ENCODE peak calls at places on chromosome 6, in five cellular contexts. One of them, this sample, is unnamed.

GRCh38 chr6:130927305-130927704 is 100.1 kb downstream of the SMLR1 start:
- DNase-seq in astrocyte of the spinal cord: no peak
- DNase-seq in AG04449: no peak
- DNase-seq in cardiac fibroblast: no peak
- DNase-seq in GM12865: no peak
- DNase-seq in this sample: no peak

GRCh38 chr6:71473908-71474307 is 185.3 kb downstream of the OGFRL1 start:
- DNase-seq in AG04449: peak
- DNase-seq in cardiac fibroblast: peak
- DNase-seq in astrocyte of the spinal cord: peak
- DNase-seq in GM12865: no peak
- DNase-seq in this sample: peak

GRCh38 chr6:47690209-47690608 is 8.2 kb upstream of the ADGRF4 start:
- DNase-seq in AG04449: no peak
- DNase-seq in astrocyte of the spinal cord: no peak
- DNase-seq in GM12865: no peak
- DNase-seq in cardiac fibroblast: no peak
- DNase-seq in this sample: no peak

GRCh38 chr6:125154184-125155135 is 887 bp downstream of the TPD52L1 start:
- DNase-seq in AG04449: no peak
- DNase-seq in astrocyte of the spinal cord: no peak
- DNase-seq in GM12865: peak
- DNase-seq in cardiac fibroblast: no peak
- DNase-seq in this sample: peak

GRCh38 chr6:133673056-133673455 is 215.9 kb upstream of the TCF21 start:
- DNase-seq in GM12865: no peak
- DNase-seq in AG04449: no peak
- DNase-seq in cardiac fibroblast: no peak
- DNase-seq in astrocyte of the spinal cord: no peak
- DNase-seq in this sample: no peak

GRCh38 chr6:97586344-97586743 is 303.3 kb upstream of the MMS22L start:
- DNase-seq in AG04449: peak
- DNase-seq in cardiac fibroblast: peak
- DNase-seq in GM12865: peak
- DNase-seq in astrocyte of the spinal cord: peak
- DNase-seq in this sample: peak

GRCh38 chr6:44569931-44570385 is 182.5 kb downstream of the CDC5L start:
- DNase-seq in astrocyte of the spinal cord: peak
- DNase-seq in GM12865: no peak
- DNase-seq in cardiac fibroblast: peak
- DNase-seq in AG04449: no peak
- DNase-seq in this sample: no peak

GRCh38 chr6:122400121-122400450 is 634 bp downstream of the HSF2 start:
- DNase-seq in GM12865: no peak
- DNase-seq in astrocyte of the spinal cord: peak
- DNase-seq in cardiac fibroblast: peak
- DNase-seq in AG04449: no peak
- DNase-seq in this sample: no peak

GRCh38 chr6:20610636-20611200 is 76.5 kb downstream of the CDKAL1 start:
- DNase-seq in AG04449: no peak
- DNase-seq in astrocyte of the spinal cord: no peak
- DNase-seq in GM12865: no peak
- DNase-seq in cardiac fibroblast: peak
- DNase-seq in this sample: peak

GRCh38 chr6:118864330-118865166 is 29.4 kb upstream of the ASF1A start:
- DNase-seq in GM12865: no peak
- DNase-seq in cardiac fibroblast: peak
- DNase-seq in AG04449: no peak
- DNase-seq in astrocyte of the spinal cord: no peak
- DNase-seq in this sample: peak

GRCh38 chr6:29019629-29020028 is 14.5 kb upstream of the ZNF311 start:
- DNase-seq in cardiac fibroblast: no peak
- DNase-seq in GM12865: no peak
- DNase-seq in astrocyte of the spinal cord: no peak
- DNase-seq in AG04449: no peak
- DNase-seq in this sample: no peak

GRCh38 chr6:26199773-26200728 is 112.8 kb downstream of the HFE start:
- DNase-seq in cardiac fibroblast: peak
- DNase-seq in AG04449: no peak
- DNase-seq in GM12865: no peak
- DNase-seq in astrocyte of the spinal cord: peak
- DNase-seq in this sample: peak

GRCh38 chr6:21022343-21023107 is 488.3 kb downstream of the CDKAL1 start:
- DNase-seq in astrocyte of the spinal cord: peak
- DNase-seq in AG04449: no peak
- DNase-seq in cardiac fibroblast: peak
- DNase-seq in GM12865: peak
- DNase-seq in this sample: peak

GRCh38 chr6:82072771-82073170 is 174.8 kb downstream of the IBTK start:
- DNase-seq in cardiac fibroblast: no peak
- DNase-seq in astrocyte of the spinal cord: peak
- DNase-seq in AG04449: peak
- DNase-seq in GM12865: no peak
- DNase-seq in this sample: peak

GRCh38 chr6:153015094-153015645 is 12.7 kb upstream of the MTRF1L start:
- DNase-seq in GM12865: no peak
- DNase-seq in astrocyte of the spinal cord: no peak
- DNase-seq in cardiac fibroblast: no peak
- DNase-seq in AG04449: no peak
- DNase-seq in this sample: no peak

GRCh38 chr6:89139509-89140346 is 6.1 kb upstream of the PM20D2 start:
- DNase-seq in cardiac fibroblast: no peak
- DNase-seq in GM12865: no peak
- DNase-seq in AG04449: no peak
- DNase-seq in astrocyte of the spinal cord: no peak
- DNase-seq in this sample: no peak

GRCh38 chr6:145539831-145540230 is 195.5 kb downstream of the EPM2A start:
- DNase-seq in astrocyte of the spinal cord: peak
- DNase-seq in GM12865: no peak
- DNase-seq in AG04449: no peak
- DNase-seq in cardiac fibroblast: no peak
- DNase-seq in this sample: peak

GRCh38 chr6:167799033-167799933 is 27.4 kb upstream of the AFDN start:
- DNase-seq in cardiac fibroblast: peak
- DNase-seq in AG04449: no peak
- DNase-seq in GM12865: no peak
- DNase-seq in astrocyte of the spinal cord: peak
- DNase-seq in this sample: peak

GRCh38 chr6:122692175-122692598 is 82.0 kb downstream of the PKIB start:
- DNase-seq in cardiac fibroblast: peak
- DNase-seq in GM12865: no peak
- DNase-seq in AG04449: peak
- DNase-seq in astrocyte of the spinal cord: peak
- DNase-seq in this sample: peak

GRCh38 chr6:13913226-13914001 is 11.3 kb upstream of the RNF182 start:
- DNase-seq in AG04449: no peak
- DNase-seq in cardiac fibroblast: no peak
- DNase-seq in astrocyte of the spinal cord: no peak
- DNase-seq in GM12865: no peak
- DNase-seq in this sample: no peak

GRCh38 chr6:52286798-52287432 is 2.4 kb upstream of the MCM3 start:
- DNase-seq in GM12865: peak
- DNase-seq in astrocyte of the spinal cord: peak
- DNase-seq in cardiac fibroblast: peak
- DNase-seq in AG04449: peak
- DNase-seq in this sample: peak

GRCh38 chr6:97068211-97068610 is 143.7 kb downstream of the KLHL32 start:
- DNase-seq in astrocyte of the spinal cord: peak
- DNase-seq in AG04449: no peak
- DNase-seq in GM12865: peak
- DNase-seq in cardiac fibroblast: peak
- DNase-seq in this sample: peak

GRCh38 chr6:43129434-43130194 is 41.5 kb upstream of the SRF start:
- DNase-seq in GM12865: peak
- DNase-seq in astrocyte of the spinal cord: no peak
- DNase-seq in cardiac fibroblast: peak
- DNase-seq in AG04449: no peak
- DNase-seq in this sample: peak
- TF ChIP-seq CTCF in GM12865: peak
- TF ChIP-seq CTCF in astrocyte of the spinal cord: peak
- TF ChIP-seq CTCF in cardiac fibroblast: peak
- TF ChIP-seq CTCF in AG04449: peak
- TF ChIP-seq CTCF in this sample: peak

DNA sequence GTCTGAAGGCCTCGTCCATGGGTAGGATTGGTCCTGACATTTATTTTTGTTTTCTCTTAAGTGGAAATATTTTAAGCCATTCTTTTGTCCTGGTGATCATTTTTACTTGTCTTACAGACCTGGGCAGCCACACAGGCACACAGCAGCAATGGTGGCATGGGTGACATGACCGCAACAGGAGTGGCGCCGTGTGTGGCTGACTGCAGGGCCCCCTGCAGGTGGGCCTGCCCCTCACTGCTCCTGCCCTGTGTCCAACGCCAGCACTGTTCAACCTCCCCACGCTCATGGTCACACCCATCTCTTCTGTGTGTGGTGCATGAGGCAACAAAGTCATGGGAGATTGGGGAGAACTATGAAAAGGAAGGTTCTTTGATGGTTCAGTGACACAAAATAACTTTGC is 151.9 kb downstream of the MYLK4 start:
- DNase-seq in GM12865: no peak
- DNase-seq in AG04449: no peak
- DNase-seq in astrocyte of the spinal cord: no peak
- DNase-seq in cardiac fibroblast: no peak
- DNase-seq in this sample: no peak
- TF ChIP-seq CTCF in GM12865: no peak
- TF ChIP-seq CTCF in AG04449: no peak
- TF ChIP-seq CTCF in astrocyte of the spinal cord: no peak
- TF ChIP-seq CTCF in cardiac fibroblast: no peak
- TF ChIP-seq CTCF in this sample: no peak

GRCh38 chr6:17098007-17098406 is 3.8 kb upstream of the STMND1 start:
- DNase-seq in AG04449: no peak
- DNase-seq in astrocyte of the spinal cord: no peak
- DNase-seq in cardiac fibroblast: no peak
- DNase-seq in GM12865: no peak
- DNase-seq in this sample: no peak
- TF ChIP-seq CTCF in AG04449: no peak
- TF ChIP-seq CTCF in astrocyte of the spinal cord: no peak
- TF ChIP-seq CTCF in cardiac fibroblast: no peak
- TF ChIP-seq CTCF in GM12865: no peak
- TF ChIP-seq CTCF in this sample: no peak

GRCh38 chr6:105302617-105303128 is 100.2 kb downstream of the PREP start:
- DNase-seq in astrocyte of the spinal cord: no peak
- DNase-seq in AG04449: no peak
- DNase-seq in cardiac fibroblast: no peak
- DNase-seq in GM12865: no peak
- DNase-seq in this sample: no peak
- TF ChIP-seq CTCF in astrocyte of the spinal cord: no peak
- TF ChIP-seq CTCF in AG04449: no peak
- TF ChIP-seq CTCF in cardiac fibroblast: no peak
- TF ChIP-seq CTCF in GM12865: no peak
- TF ChIP-seq CTCF in this sample: no peak

GRCh38 chr6:27753668-27754407 is 158.4 kb downstream of the OR2B2 start:
- DNase-seq in GM12865: peak
- DNase-seq in AG04449: no peak
- DNase-seq in cardiac fibroblast: peak
- DNase-seq in astrocyte of the spinal cord: peak
- DNase-seq in this sample: peak
- TF ChIP-seq CTCF in GM12865: no peak
- TF ChIP-seq CTCF in AG04449: peak
- TF ChIP-seq CTCF in cardiac fibroblast: peak
- TF ChIP-seq CTCF in astrocyte of the spinal cord: peak
- TF ChIP-seq CTCF in this sample: peak

GRCh38 chr6:30741789-30742315 is 635 bp downstream of the FLOT1 start:
- DNase-seq in GM12865: peak
- DNase-seq in cardiac fibroblast: no peak
- DNase-seq in astrocyte of the spinal cord: no peak
- DNase-seq in AG04449: no peak
- DNase-seq in this sample: no peak

GRCh38 chr6:30743099-30744053 is 889 bp upstream of the FLOT1 start:
- DNase-seq in AG04449: no peak
- DNase-seq in GM12865: peak
- DNase-seq in astrocyte of the spinal cord: no peak
- DNase-seq in cardiac fibroblast: peak
- DNase-seq in this sample: peak

GRCh38 chr6:30740540-30740870 is 2.0 kb downstream of the FLOT1 start:
- DNase-seq in GM12865: no peak
- DNase-seq in cardiac fibroblast: no peak
- DNase-seq in AG04449: no peak
- DNase-seq in astrocyte of the spinal cord: no peak
- DNase-seq in this sample: no peak

GRCh38 chr6:30742316-30743098 is at the start of gene FLOT1:
- DNase-seq in AG04449: no peak
- DNase-seq in astrocyte of the spinal cord: peak
- DNase-seq in GM12865: peak
- DNase-seq in cardiac fibroblast: peak
- DNase-seq in this sample: peak

GRCh38 chr6:30740993-30741784 is 1.3 kb downstream of the FLOT1 start:
- DNase-seq in GM12865: peak
- DNase-seq in AG04449: no peak
- DNase-seq in astrocyte of the spinal cord: no peak
- DNase-seq in cardiac fibroblast: peak
- DNase-seq in this sample: peak
- TF ChIP-seq CTCF in GM12865: no peak
- TF ChIP-seq CTCF in AG04449: no peak
- TF ChIP-seq CTCF in astrocyte of the spinal cord: no peak
- TF ChIP-seq CTCF in cardiac fibroblast: no peak
- TF ChIP-seq CTCF in this sample: no peak

GRCh38 chr6:7159790-7160525 is 52.2 kb downstream of the RREB1 start:
- DNase-seq in astrocyte of the spinal cord: no peak
- DNase-seq in AG04449: no peak
- DNase-seq in GM12865: no peak
- DNase-seq in cardiac fibroblast: no peak
- DNase-seq in this sample: no peak

GRCh38 chr6:7156666-7157278 is 49.0 kb downstream of the RREB1 start:
- DNase-seq in GM12865: peak
- DNase-seq in AG04449: peak
- DNase-seq in astrocyte of the spinal cord: peak
- DNase-seq in cardiac fibroblast: peak
- DNase-seq in this sample: no peak

GRCh38 chr6:7155871-7156579 is 48.3 kb downstream of the RREB1 start:
- DNase-seq in astrocyte of the spinal cord: no peak
- DNase-seq in GM12865: peak
- DNase-seq in AG04449: no peak
- DNase-seq in cardiac fibroblast: no peak
- DNase-seq in this sample: no peak

GRCh38 chr6:7161253-7161623 is 53.5 kb downstream of the RREB1 start:
- DNase-seq in cardiac fibroblast: no peak
- DNase-seq in astrocyte of the spinal cord: no peak
- DNase-seq in AG04449: no peak
- DNase-seq in GM12865: no peak
- DNase-seq in this sample: no peak

GRCh38 chr6:7157752-7158616 is 50.2 kb downstream of the RREB1 start:
- DNase-seq in GM12865: no peak
- DNase-seq in astrocyte of the spinal cord: no peak
- DNase-seq in cardiac fibroblast: no peak
- DNase-seq in AG04449: no peak
- DNase-seq in this sample: no peak
- TF ChIP-seq CTCF in GM12865: no peak
- TF ChIP-seq CTCF in astrocyte of the spinal cord: peak
- TF ChIP-seq CTCF in cardiac fibroblast: no peak
- TF ChIP-seq CTCF in AG04449: peak
- TF ChIP-seq CTCF in this sample: peak

This sample was measured in choroid plexus epithelial cell.